ENCODE peak calls at places on chromosomes 2 and 18, in eight cellular contexts. K is GM13977, D is uterus, T is choroid plexus epithelial cell, W is esophagus squamous epithelium, Z is heart left ventricle, G is GM12864, B is PC-9. H is an unnamed sample.

GRCh38 chr2:96245609-96246390 is 20.0 kb downstream of the TMEM127 start:
- DNase-seq in K (no peak), D (no peak), T (peak; percentile 76), W (no peak), Z (no peak), G (no peak), B (no peak), H (no peak)

GRCh38 chr2:237894986-237895543 is 35.6 kb downstream of the RAMP1 start:
- DNase-seq in K (no peak), D (peak; percentile 15), T (no peak), W (no peak), Z (no peak), G (no peak), B (no peak), H (no peak)

GRCh38 chr2:235095569-235095968 is 143.8 kb downstream of the SH3BP4 start:
- DNase-seq in K (no peak), D (no peak), T (peak; percentile 14), W (no peak), Z (no peak), G (no peak), B (no peak), H (no peak)

GRCh38 chr2:237874585-237875161 is 15.2 kb downstream of the RAMP1 start:
- DNase-seq in K (no peak), D (peak; percentile 36), T (peak; percentile 63), W (no peak), Z (no peak), G (no peak), B (peak; percentile 97), H (no peak)

GRCh38 chr2:144429396-144430112 is 90.4 kb downstream of the ZEB2 start:
- DNase-seq in K (no peak), D (no peak), T (no peak), W (no peak), Z (no peak), G (no peak), B (no peak), H (no peak)

GRCh38 chr2:29628078-29628765 is 293.2 kb downstream of the ALK start:
- DNase-seq in K (no peak), D (no peak), T (no peak), W (no peak), Z (no peak), G (no peak), B (no peak), H (no peak)

GRCh38 chr18:12839526-12840196 is 44.4 kb downstream of the PTPN2 start:
- DNase-seq in K (peak; percentile 70), D (no peak), T (peak; percentile 57), W (no peak), Z (no peak), G (peak; percentile 68), B (no peak), H (peak; percentile 71)

GRCh38 chr2:41736105-41736567 is 311.7 kb upstream of the PKDCC start:
- DNase-seq in K (peak; percentile 4), D (no peak), T (no peak), W (no peak), Z (no peak), G (peak; percentile 40), B (no peak), H (peak; percentile 18)

GRCh38 chr2:60551241-60552095 is 2.0 kb downstream of the BCL11A start:
- DNase-seq in K (no peak), D (no peak), T (peak; percentile 40), W (no peak), Z (no peak), G (no peak), B (no peak), H (no peak)

GRCh38 chr2:241309684-241310117 is 5.8 kb downstream of the HDLBP start:
- DNase-seq in K (peak; percentile 55), D (no peak), T (peak; percentile 54), W (no peak), Z (no peak), G (peak; percentile 66), B (peak; percentile 21), H (peak; percentile 50)

GRCh38 chr18:55588001-55588875 is at the start of gene TCF4:
- DNase-seq in K (peak; percentile 56), D (peak; percentile 47), T (peak; percentile 58), W (no peak), Z (peak; percentile 63), G (no peak), B (no peak), H (peak; percentile 32)

GRCh38 chr2:231701456-231702373 is 6.6 kb upstream of the PTMA start:
- DNase-seq in K (no peak), D (peak; percentile 74), T (peak; percentile 62), W (no peak), Z (no peak), G (no peak), B (no peak), H (no peak)

GRCh38 chr2:54666131-54666637 is 57.3 kb upstream of the EML6 start:
- DNase-seq in K (no peak), D (peak; percentile 69), T (peak; percentile 80), W (no peak), Z (peak; percentile 62), G (no peak), B (no peak), H (no peak)

GRCh38 chr2:118842687-118843491 is 4.6 kb downstream of the EN1 start:
- DNase-seq in K (peak; percentile 21), D (no peak), T (no peak), W (no peak), Z (no peak), G (no peak), B (no peak), H (peak; percentile 35)

GRCh38 chr2:208807756-208808155 is 401.2 kb downstream of the PTH2R start:
- DNase-seq in K (no peak), D (no peak), T (no peak), W (no peak), Z (no peak), G (no peak), B (no peak), H (no peak)

GRCh38 chr18:8890957-8891464 is 185.7 kb downstream of the MTCL1 start:
- DNase-seq in K (no peak), D (no peak), T (peak; percentile 85), W (no peak), Z (no peak), G (no peak), B (peak; percentile 99), H (no peak)

GRCh38 chr2:68367918-68368656 is 3.0 kb downstream of the PLEK start:
- DNase-seq in K (no peak), D (no peak), T (no peak), W (no peak), Z (no peak), G (no peak), B (no peak), H (no peak)

GRCh38 chr2:165328272-165328671 is 89.1 kb downstream of the SCN2A start:
- DNase-seq in K (no peak), D (no peak), T (no peak), W (no peak), Z (no peak), G (no peak), B (no peak), H (no peak)

GRCh38 chr18:79766308-79766707 is 31.4 kb upstream of the KCNG2 start:
- DNase-seq in K (no peak), D (no peak), T (no peak), W (no peak), Z (no peak), G (no peak), B (no peak), H (no peak)

GRCh38 chr2:18149660-18150246 is 271.3 kb downstream of the KCNS3 start:
- DNase-seq in K (peak; percentile 39), D (no peak), T (peak; percentile 75), W (no peak), Z (no peak), G (peak; percentile 4), B (no peak), H (peak; percentile 43)

GRCh38 chr2:33371304-33372090 is 105.0 kb upstream of the RASGRP3 start:
- DNase-seq in K (no peak), D (no peak), T (no peak), W (no peak), Z (no peak), G (no peak), B (no peak), H (no peak)

GRCh38 chr18:54859667-54860421 is 31.6 kb downstream of the RAB27B start:
- DNase-seq in K (no peak), D (no peak), T (peak; percentile 20), W (no peak), Z (no peak), G (no peak), B (no peak), H (no peak)

DNA sequence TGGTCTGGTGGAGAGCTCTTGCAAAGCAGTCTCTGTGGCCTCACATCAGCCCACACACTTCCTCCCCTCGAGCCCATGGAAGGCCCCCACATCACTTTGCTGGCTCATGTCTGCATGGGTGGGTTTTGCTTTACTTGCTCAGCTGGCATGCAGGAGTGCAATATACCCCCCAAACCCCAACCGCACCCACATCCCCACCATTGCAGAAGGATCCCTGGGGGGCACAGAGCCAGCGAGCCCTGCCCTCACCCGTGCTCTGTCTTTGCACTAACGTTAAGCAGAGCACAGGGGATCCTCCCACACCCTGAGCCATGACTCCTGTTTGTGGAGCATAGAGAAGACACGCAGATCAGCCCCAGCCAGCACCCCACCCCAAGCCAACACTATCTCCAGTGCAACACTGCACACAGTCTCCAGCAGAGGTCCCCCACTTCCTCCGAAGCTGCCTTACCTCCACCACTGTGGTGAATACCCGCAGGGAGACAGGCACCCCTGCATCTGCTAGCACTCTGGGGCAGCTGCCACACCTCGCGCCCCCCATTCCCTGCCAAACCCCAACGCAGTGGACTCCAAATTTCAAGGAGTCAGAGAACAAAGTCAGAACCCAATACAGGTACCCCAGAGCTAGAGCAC is 177.8 kb upstream of the RGPD4 start:
- DNase-seq in K (no peak), D (no peak), T (no peak), W (no peak), Z (no peak), G (no peak), B (no peak), H (no peak)
- TF ChIP-seq CTCF in K (no peak), D (no peak), T (peak; percentile 42), W (no peak), Z (no peak), G (no peak), B (no peak), H (no peak)

GRCh38 chr2:24920813-24921441 is 890 bp upstream of the ADCY3 start:
- DNase-seq in K (no peak), D (no peak), T (no peak), W (no peak), Z (no peak), G (no peak), B (no peak), H (peak; percentile 52)
- TF ChIP-seq CTCF in K (peak; percentile 57), D (no peak), T (peak; percentile 55), W (no peak), Z (no peak), G (peak; percentile 41), B (peak; percentile 54), H (peak; percentile 51)

DNA sequence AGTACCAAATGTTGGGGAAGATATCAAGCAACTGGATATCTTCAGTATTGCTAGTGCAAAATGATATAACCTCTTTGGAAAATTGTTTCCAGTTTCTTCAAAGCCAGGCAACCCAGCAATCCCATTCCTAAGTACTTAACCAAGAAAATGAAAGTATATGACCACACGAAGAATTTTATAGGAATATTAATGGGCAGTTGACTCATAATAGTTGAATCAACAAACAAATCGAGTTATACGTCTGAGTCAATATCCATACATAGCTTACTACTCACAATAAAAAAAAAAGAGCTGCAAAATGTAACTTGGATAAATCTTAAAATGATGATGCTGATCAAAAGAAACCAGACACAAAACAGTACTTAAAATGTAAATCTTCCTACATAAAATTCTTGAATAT is 810.4 kb downstream of the METTL4 start:
- DNase-seq in K (no peak), D (no peak), T (no peak), W (no peak), Z (no peak), G (no peak), B (no peak), H (no peak)
- TF ChIP-seq CTCF in K (no peak), D (no peak), T (no peak), W (no peak), Z (no peak), G (no peak), B (no peak), H (no peak)

GRCh38 chr2:157782057-157782845 is 93.9 kb downstream of the ACVR1 start:
- DNase-seq in K (no peak), D (no peak), T (peak; percentile 55), W (no peak), Z (no peak), G (no peak), B (no peak), H (no peak)
- TF ChIP-seq CTCF in K (no peak), D (no peak), T (peak; percentile 64), W (no peak), Z (peak; percentile 55), G (no peak), B (no peak), H (no peak)